ENCODE peak calls at places on chromosome 12, in six cellular contexts. F, E, A, K, B and T are unnamed samples.

GRCh38 chr12:118377891-118378470 is 1.6 kb downstream of the SUDS3 start:
- DNase-seq in K (peak; percentile 69), E (peak; percentile 67), F (peak; percentile 58), B (peak; percentile 86), A (peak; percentile 64), T (peak; percentile 36)

GRCh38 chr12:26636710-26637328 is 196.2 kb downstream of the ITPR2 start:
- DNase-seq in F (peak; percentile 50), E (no peak), A (no peak), B (no peak), K (peak; percentile 69), T (peak; percentile 78)

GRCh38 chr12:107415066-107415465 is 270.5 kb upstream of the PWP1 start:
- DNase-seq in E (no peak), B (no peak), F (peak; percentile 67), K (no peak), A (no peak), T (no peak)

GRCh38 chr12:52561880-52562449 is 9.0 kb upstream of the KRT71 start:
- DNase-seq in F (peak; percentile 41), K (no peak), B (no peak), A (peak; percentile 19), E (no peak), T (peak; percentile 21)

GRCh38 chr12:18302809-18303430 is 41.6 kb downstream of the PIK3C2G start:
- DNase-seq in E (no peak), F (no peak), A (no peak), B (no peak), K (no peak), T (no peak)

GRCh38 chr12:71746983-71747611 is 7.6 kb upstream of the RAB21 start:
- DNase-seq in K (peak; percentile 66), A (peak; percentile 45), F (peak; percentile 74), B (no peak), E (peak; percentile 19), T (peak; percentile 66)

GRCh38 chr12:54217774-54218221 is 29.0 kb upstream of the SMUG1 start:
- DNase-seq in F (no peak), E (peak; percentile 91), A (no peak), B (peak; percentile 86), K (no peak), T (no peak)

GRCh38 chr12:118098456-118098855 is 5.4 kb downstream of the VSIG10 start:
- DNase-seq in K (no peak), E (no peak), A (no peak), B (no peak), F (no peak), T (no peak)

GRCh38 chr12:8948711-8949524 is 527 bp downstream of the M6PR start:
- DNase-seq in B (peak; percentile 48), E (no peak), K (peak; percentile 50), F (peak; percentile 16), A (peak; percentile 31), T (peak; percentile 7)

GRCh38 chr12:1993341-1993740 is 10.9 kb downstream of the DCP1B start:
- DNase-seq in A (no peak), E (no peak), K (peak; percentile 64), F (peak; percentile 30), B (no peak), T (peak; percentile 29)

GRCh38 chr12:79155703-79156102 is 291.1 kb downstream of the SYT1 start:
- DNase-seq in F (no peak), K (no peak), B (no peak), A (no peak), E (no peak), T (no peak)

GRCh38 chr12:113345318-113345717 is 10.4 kb upstream of the SLC8B1 start:
- DNase-seq in F (no peak), E (no peak), A (no peak), B (no peak), K (no peak), T (no peak)

GRCh38 chr12:110937104-110937641 is 16.8 kb upstream of the MYL2 start:
- DNase-seq in B (peak; percentile 95), A (peak; percentile 68), F (peak; percentile 65), K (peak; percentile 56), E (peak; percentile 86), T (peak; percentile 9)

GRCh38 chr12:65415826-65416225 is 137.3 kb downstream of the MSRB3 start:
- DNase-seq in B (no peak), E (no peak), A (no peak), K (no peak), F (peak; percentile 65), T (peak; percentile 27)

GRCh38 chr12:30437616-30438015 is 258.1 kb downstream of the IPO8 start:
- DNase-seq in A (no peak), B (no peak), F (no peak), E (no peak), K (no peak), T (peak; percentile 36)

GRCh38 chr12:55700255-55701018 is 7.3 kb downstream of the ITGA7 start:
- DNase-seq in K (no peak), E (no peak), B (no peak), A (no peak), F (no peak), T (no peak)

GRCh38 chr12:47634127-47634526 is 71.7 kb downstream of the RPAP3 start:
- DNase-seq in A (no peak), F (no peak), E (no peak), B (no peak), K (no peak), T (no peak)

GRCh38 chr12:58241099-58241498 is 299.7 kb downstream of the ATP23 start:
- DNase-seq in K (no peak), F (no peak), E (no peak), B (no peak), A (no peak), T (no peak)

DNA sequence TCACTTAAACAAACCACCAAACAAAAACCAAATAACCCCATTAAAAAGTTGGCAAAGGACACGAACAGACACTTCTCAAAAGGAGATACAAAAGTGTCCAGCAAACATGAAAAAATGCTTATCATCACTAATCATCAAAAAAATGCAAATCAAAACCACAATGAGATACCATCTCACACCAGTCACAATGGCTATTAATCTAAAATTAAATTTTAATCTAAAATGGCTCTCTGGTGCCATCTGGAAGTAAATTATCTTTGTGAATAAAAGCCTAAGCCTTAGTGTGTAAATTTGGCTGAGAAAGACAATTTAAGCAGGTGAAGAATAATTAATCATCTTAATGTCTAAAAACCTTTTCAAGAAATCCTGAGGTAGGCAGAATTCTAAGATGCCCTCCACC is 204.5 kb upstream of the PPFIA2 start:
- DNase-seq in A (no peak), F (no peak), E (no peak), K (no peak), B (no peak), T (no peak)
- TF ChIP-seq JUN in A (no peak), F (no peak), E (no peak), K (no peak), B (no peak), T (no peak)

DNA sequence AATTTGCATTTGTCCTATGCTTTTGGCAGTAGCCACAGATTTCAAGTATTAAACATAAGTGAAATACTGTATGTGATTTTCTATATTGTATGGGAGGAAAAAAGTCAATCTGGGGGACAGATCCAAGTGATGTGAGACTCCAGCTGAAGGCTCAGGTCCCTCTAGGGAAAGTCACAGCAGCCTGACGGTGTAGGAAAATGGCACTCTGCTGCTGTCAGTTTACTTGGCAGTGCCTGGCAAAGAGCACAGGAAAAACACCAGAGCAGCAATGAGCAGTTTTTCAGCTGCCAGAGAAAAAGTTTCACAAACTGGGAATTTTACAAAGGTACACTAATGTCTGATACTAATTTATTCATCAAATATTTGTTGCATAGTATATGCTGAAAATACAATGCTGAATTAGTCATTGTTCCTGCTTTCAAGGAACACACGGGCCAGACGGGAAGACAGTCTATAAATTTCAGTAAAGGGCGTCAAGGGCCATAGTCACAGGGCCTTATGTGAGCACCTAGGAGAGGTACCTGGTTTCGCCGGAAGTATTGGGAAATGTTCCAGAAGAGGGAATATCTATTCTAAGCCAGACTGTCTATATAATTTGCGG is 66.2 kb upstream of the SLC38A2 start:
- DNase-seq in F (no peak), A (no peak), E (no peak), B (no peak), K (peak; percentile 62), T (no peak)
- TF ChIP-seq JUN in F (no peak), A (no peak), E (no peak), B (no peak), K (no peak), T (no peak)

DNA sequence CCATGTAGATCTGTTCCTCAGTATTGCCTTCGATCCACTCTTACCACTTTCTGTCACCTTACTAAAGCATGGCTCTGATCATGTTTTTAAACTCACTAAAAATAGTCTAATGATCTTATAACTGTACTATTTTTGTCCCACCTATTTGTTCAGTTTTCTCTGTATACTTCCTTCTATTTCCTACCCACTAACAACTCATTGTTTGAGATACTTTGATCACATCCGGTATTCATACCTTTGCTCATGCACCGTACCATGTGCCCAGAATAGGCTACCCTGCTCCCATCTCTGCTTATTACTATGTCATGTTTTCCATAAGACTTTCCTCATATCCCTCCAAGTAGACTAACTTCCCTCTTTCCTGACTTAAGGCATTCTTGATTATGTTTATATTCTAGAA is 128.6 kb downstream of the MED13L start:
- DNase-seq in B (no peak), A (no peak), F (peak; percentile 40), E (no peak), K (peak; percentile 82), T (no peak)
- TF ChIP-seq JUN in B (no peak), A (no peak), F (no peak), E (no peak), K (peak; percentile 67), T (no peak)

DNA sequence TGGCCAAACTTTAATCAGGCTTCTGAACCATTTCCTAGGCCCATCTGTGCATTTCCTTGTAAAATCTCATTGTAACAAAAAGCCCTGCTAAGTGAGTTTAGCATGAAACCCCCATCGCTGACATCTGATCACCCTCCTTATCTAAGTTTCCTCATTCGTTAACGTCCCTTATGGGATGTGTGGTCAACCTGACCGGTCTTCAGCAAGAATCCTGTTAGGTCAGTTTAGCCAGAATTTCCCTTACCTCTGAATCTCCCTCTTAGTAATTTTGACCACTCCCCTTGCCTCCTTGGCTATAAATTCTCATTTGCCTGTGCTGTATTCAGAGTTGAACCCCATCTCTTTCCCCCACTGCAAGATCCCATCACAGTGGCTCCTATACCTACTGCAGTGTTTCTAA is 239.3 kb downstream of the RMST start:
- DNase-seq in K (no peak), B (no peak), E (no peak), A (no peak), F (no peak), T (no peak)
- TF ChIP-seq JUN in K (no peak), B (no peak), E (no peak), A (no peak), F (no peak), T (no peak)

DNA sequence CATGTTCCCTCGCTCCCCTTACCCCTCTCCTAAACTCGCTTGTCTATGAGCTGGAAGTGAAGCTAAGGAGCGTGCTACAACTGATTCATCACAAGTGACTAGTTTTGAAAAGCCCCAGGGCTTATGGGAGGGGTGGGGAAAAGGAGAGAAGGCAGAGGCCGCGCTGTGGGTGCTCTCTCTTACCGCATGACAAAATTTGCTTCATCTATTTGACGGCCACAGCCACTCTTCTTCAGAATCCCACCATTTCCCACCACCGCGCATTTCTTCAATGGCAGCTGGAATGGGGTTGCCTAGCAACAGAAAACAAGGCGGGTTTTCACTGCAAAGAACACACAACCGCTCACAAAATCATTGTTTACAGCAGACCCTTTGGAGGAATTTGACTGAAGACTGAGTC is 79.4 kb downstream of the ST8SIA1 start:
- DNase-seq in B (no peak), A (no peak), E (peak; percentile 44), K (no peak), F (no peak), T (no peak)
- TF ChIP-seq JUN in B (no peak), A (no peak), E (no peak), K (no peak), F (no peak), T (no peak)

GRCh38 chr12:120290541-120291312 is 976 bp downstream of the RNU4-2 start:
- DNase-seq in A (no peak), B (peak; percentile 64), E (peak; percentile 45), F (peak; percentile 74), K (peak; percentile 22), T (peak; percentile 35)
- TF ChIP-seq JUN in A (no peak), B (no peak), E (no peak), F (no peak), K (no peak), T (no peak)